ENCODE peak calls at places on chromosomes 13 and 19, in four cellular contexts. V, D, T and W are unnamed samples.

GRCh38 chr19:43464089-43464775 is 1.2 kb downstream of the LYPD3 start:
- DNase-seq in V (peak; percentile 78), D (peak; percentile 48), T (no peak), W (no peak)

GRCh38 chr19:50214699-50215543 is 11.5 kb downstream of the MYH14 start:
- DNase-seq in T (peak; percentile 61), V (no peak), D (no peak), W (no peak)

GRCh38 chr19:15813916-15814315 is 1.5 kb downstream of the OR10H1 start:
- DNase-seq in D (no peak), T (no peak), V (no peak), W (no peak)

GRCh38 chr19:49930483-49931011 is 1.2 kb upstream of the NUP62 start:
- DNase-seq in V (no peak), D (no peak), T (peak; percentile 34), W (no peak)

GRCh38 chr19:49261602-49262001 is 63.4 kb downstream of the SLC6A16 start:
- DNase-seq in T (no peak), D (no peak), V (no peak), W (no peak)

GRCh38 chr19:5036733-5037681 is 68.1 kb downstream of the KDM4B start:
- DNase-seq in D (no peak), T (no peak), V (peak; percentile 70), W (peak; percentile 30)

GRCh38 chr13:23674795-23675640 is 104.8 kb downstream of the TNFRSF19 start:
- DNase-seq in V (no peak), D (no peak), T (no peak), W (no peak)

GRCh38 chr19:633068-633785 is at the start of gene POLRMT:
- DNase-seq in D (peak; percentile 95), T (peak; percentile 99), V (peak; percentile 93), W (peak; percentile 94)

GRCh38 chr19:27779953-27780352 is 1433.0 kb downstream of the UQCRFS1 start:
- DNase-seq in D (no peak), T (no peak), V (no peak), W (no peak)

GRCh38 chr19:38255759-38256052 is 468 bp downstream of the PPP1R14A start:
- DNase-seq in D (no peak), V (peak; percentile 50), T (no peak), W (no peak)

GRCh38 chr13:49517461-49517860 is 21.7 kb downstream of the PHF11 start:
- DNase-seq in D (no peak), T (no peak), V (peak; percentile 30), W (no peak)

GRCh38 chr13:110882972-110883371 is 31.9 kb downstream of the ANKRD10 start:
- DNase-seq in V (no peak), D (no peak), T (no peak), W (no peak)

GRCh38 chr19:12721656-12722565 is 1.8 kb downstream of the TNPO2 start:
- DNase-seq in T (peak; percentile 69), D (no peak), V (peak; percentile 65), W (no peak)

GRCh38 chr19:3831601-3832000 is 37.2 kb downstream of the ZFR2 start:
- DNase-seq in V (no peak), T (no peak), D (no peak), W (no peak)

GRCh38 chr13:26222523-26223046 is 471 bp upstream of the RNF6 start:
- DNase-seq in V (no peak), T (no peak), D (no peak), W (no peak)

GRCh38 chr19:16088985-16089846 is 12.9 kb downstream of the TPM4 start:
- DNase-seq in D (no peak), V (no peak), T (no peak), W (no peak)

GRCh38 chr19:47765522-47766358 is 12.8 kb upstream of the SELENOW start:
- DNase-seq in T (peak; percentile 53), V (peak; percentile 70), D (no peak), W (no peak)